ENCODE peak calls at places on chromosomes 3 and 15, in seven cellular contexts. T is endothelial cell; D is BE2C; S is WERI-Rb-1; P is CD4-positive, alpha-beta T cell; O is esophagus squamous epithelium; J is PC-3. N is an unnamed sample.

GRCh38 chr3:188049890-188050530 is 103.9 kb upstream of the LPP start:
- DNase-seq in T (no peak), D (no peak), S (no peak), P (peak), O (no peak), J (no peak), N (no peak)

GRCh38 chr3:51397389-51397788 is 6.3 kb downstream of the RBM15B start:
- DNase-seq in T (no peak), D (no peak), S (no peak), P (no peak), O (no peak), J (no peak), N (no peak)

GRCh38 chr15:78056714-78057269 is 20.7 kb downstream of the TBC1D2B start:
- DNase-seq in T (no peak), D (no peak), S (no peak), P (no peak), O (no peak), J (peak), N (no peak)

GRCh38 chr3:119628390-119628789 is 30.7 kb downstream of the PLA1A start:
- DNase-seq in T (no peak), D (no peak), S (no peak), P (no peak), O (no peak), J (no peak), N (no peak)

GRCh38 chr15:29680806-29681485 is 141.3 kb downstream of the TJP1 start:
- DNase-seq in T (no peak), D (no peak), S (no peak), P (no peak), O (no peak), J (no peak), N (no peak)

GRCh38 chr15:87267798-87268197 is 988.7 kb downstream of the NTRK3 start:
- DNase-seq in T (no peak), D (no peak), S (no peak), P (no peak), O (no peak), J (peak), N (no peak)

GRCh38 chr15:48352474-48353072 is 21.3 kb downstream of the DUT start:
- DNase-seq in T (peak), D (peak), S (peak), P (peak), O (no peak), J (peak), N (peak)

GRCh38 chr3:114624676-114625181 is 330.9 kb downstream of the TIGIT start:
- DNase-seq in T (no peak), D (peak), S (no peak), P (no peak), O (no peak), J (peak), N (peak)

GRCh38 chr3:169128579-169128978 is 534.9 kb downstream of the MECOM start:
- DNase-seq in T (no peak), D (no peak), S (no peak), P (no peak), O (no peak), J (peak), N (no peak)

GRCh38 chr3:97981886-97982285 is 9.7 kb upstream of the RIOX2 start:
- DNase-seq in T (no peak), D (no peak), S (no peak), P (no peak), O (no peak), J (no peak), N (no peak)

GRCh38 chr15:41774873-41775417 is 661 bp downstream of the MAPKBP1 start:
- DNase-seq in T (no peak), D (no peak), S (no peak), P (no peak), O (no peak), J (no peak), N (no peak)

GRCh38 chr3:77038468-77038927 is 1.4 kb upstream of the ROBO2 start:
- DNase-seq in T (peak), D (peak), S (peak), P (no peak), O (no peak), J (peak), N (peak)

GRCh38 chr3:9715764-9716437 is 12.3 kb downstream of the CPNE9 start:
- DNase-seq in T (no peak), D (peak), S (no peak), P (peak), O (no peak), J (peak), N (no peak)

GRCh38 chr3:45992820-45993219 is 2.8 kb downstream of the FYCO1 start:
- DNase-seq in T (no peak), D (no peak), S (no peak), P (no peak), O (no peak), J (no peak), N (no peak)

GRCh38 chr15:76401285-76401684 is 64.7 kb downstream of the ISL2 start:
- DNase-seq in T (no peak), D (no peak), S (peak), P (no peak), O (no peak), J (peak), N (no peak)

GRCh38 chr3:156776871-156777270 is 49.3 kb upstream of the LEKR1 start:
- DNase-seq in T (no peak), D (no peak), S (no peak), P (no peak), O (no peak), J (no peak), N (no peak)

GRCh38 chr3:124700880-124701684 is 29.2 kb upstream of the UMPS start:
- DNase-seq in T (no peak), D (no peak), S (peak), P (no peak), O (no peak), J (peak), N (no peak)

GRCh38 chr3:194277547-194278091 is 73.5 kb downstream of the CPN2 start:
- DNase-seq in T (no peak), D (no peak), S (no peak), P (no peak), O (no peak), J (no peak), N (peak)

GRCh38 chr3:176395269-176395668 is 802.0 kb downstream of the TBL1XR1 start:
- DNase-seq in T (no peak), D (no peak), S (no peak), P (no peak), O (no peak), J (no peak), N (no peak)

GRCh38 chr3:43477600-43477999 is 144.2 kb downstream of the ANO10 start:
- DNase-seq in T (no peak), D (no peak), S (no peak), P (peak), O (no peak), J (no peak), N (no peak)

GRCh38 chr3:188283347-188283746 is 129.4 kb downstream of the LPP start:
- DNase-seq in T (no peak), D (no peak), S (no peak), P (no peak), O (no peak), J (no peak), N (no peak)

GRCh38 chr3:70992131-70992530 is 591.4 kb downstream of the FOXP1 start:
- DNase-seq in T (no peak), D (no peak), S (no peak), P (no peak), O (no peak), J (no peak), N (no peak)

GRCh38 chr3:161273589-161274218 is 52.6 kb downstream of the NMD3 start:
- DNase-seq in T (peak), D (peak), S (no peak), P (no peak), O (no peak), J (peak), N (peak)

GRCh38 chr3:10956991-10957390 is 35.6 kb upstream of the SLC6A1 start:
- DNase-seq in T (no peak), D (no peak), S (no peak), P (no peak), O (no peak), J (no peak), N (no peak)

GRCh38 chr3:49879721-49880120 is 10.0 kb upstream of the CAMKV start:
- DNase-seq in T (no peak), D (no peak), S (no peak), P (no peak), O (no peak), J (no peak), N (no peak)

GRCh38 chr3:16053794-16054193 is 120.7 kb upstream of the GALNT15 start:
- DNase-seq in T (no peak), D (no peak), S (no peak), P (no peak), O (no peak), J (no peak), N (no peak)

GRCh38 chr3:194328080-194328571 is 23.0 kb downstream of the CPN2 start:
- DNase-seq in T (no peak), D (no peak), S (no peak), P (no peak), O (no peak), J (peak), N (no peak)

GRCh38 chr15:85593809-85594441 is 200.8 kb downstream of the KLHL25 start:
- DNase-seq in T (no peak), D (no peak), S (no peak), P (no peak), O (no peak), J (no peak), N (no peak)

GRCh38 chr3:29317659-29318173 is 36.8 kb downstream of the RBMS3 start:
- DNase-seq in T (no peak), D (no peak), S (no peak), P (no peak), O (no peak), J (no peak), N (no peak)

GRCh38 chr15:38414351-38414750 is 39.6 kb upstream of the FAM98B start:
- DNase-seq in T (peak), D (peak), S (peak), P (no peak), O (no peak), J (peak), N (peak)

GRCh38 chr3:5012398-5012797 is 33.2 kb downstream of the BHLHE40 start:
- DNase-seq in T (no peak), D (no peak), S (no peak), P (no peak), O (no peak), J (no peak), N (no peak)

GRCh38 chr15:84819791-84820190 is 2.6 kb downstream of the ALPK3 start:
- DNase-seq in T (no peak), D (no peak), S (no peak), P (no peak), O (no peak), J (no peak), N (no peak)

GRCh38 chr3:119457260-119457659 is 6.2 kb downstream of the TMEM39A start:
- DNase-seq in T (no peak), D (no peak), S (no peak), P (no peak), O (no peak), J (no peak), N (no peak)

GRCh38 chr15:83837946-83838571 is 184.1 kb downstream of the ADAMTSL3 start:
- DNase-seq in T (peak), D (peak), S (peak), P (no peak), O (no peak), J (peak), N (peak)

GRCh38 chr15:92848852-92849598 is 51.1 kb upstream of the CHD2 start:
- DNase-seq in T (no peak), D (no peak), S (no peak), P (peak), O (no peak), J (no peak), N (no peak)

GRCh38 chr3:183555541-183556081 is at the start of gene KLHL6:
- DNase-seq in T (peak), D (no peak), S (no peak), P (peak), O (no peak), J (no peak), N (no peak)

GRCh38 chr3:2923390-2923789 is 186.8 kb downstream of the IL5RA start:
- DNase-seq in T (no peak), D (no peak), S (no peak), P (no peak), O (no peak), J (no peak), N (no peak)

GRCh38 chr15:70265466-70265978 is 167.8 kb upstream of the TLE3 start:
- DNase-seq in T (no peak), D (no peak), S (peak), P (no peak), O (no peak), J (no peak), N (no peak)
- TF ChIP-seq CTCF in T (no peak), D (peak), S (peak), P (no peak), O (no peak), J (peak), N (no peak)

GRCh38 chr3:105649469-105649868 is 219.3 kb downstream of the CBLB start:
- DNase-seq in T (no peak), D (no peak), S (no peak), P (no peak), O (no peak), J (no peak), N (no peak)
- TF ChIP-seq CTCF in T (no peak), D (no peak), S (no peak), P (no peak), O (no peak), J (no peak), N (no peak)

GRCh38 chr3:48301020-48301813 is 32.2 kb downstream of the SPINK8 start:
- DNase-seq in T (peak), D (peak), S (peak), P (peak), O (peak), J (peak), N (peak)
- TF ChIP-seq CTCF in T (no peak), D (no peak), S (no peak), P (no peak), O (no peak), J (no peak), N (no peak)

GRCh38 chr3:60136606-60137005 is 1086.8 kb upstream of the CFAP20DC start:
- DNase-seq in T (no peak), D (no peak), S (no peak), P (no peak), O (no peak), J (no peak), N (no peak)

GRCh38 chr3:60135474-60135873 is 1085.6 kb upstream of the CFAP20DC start:
- DNase-seq in T (no peak), D (no peak), S (no peak), P (no peak), O (no peak), J (no peak), N (no peak)

GRCh38 chr3:60142009-60142408 is 1092.2 kb upstream of the CFAP20DC start:
- DNase-seq in T (no peak), D (no peak), S (no peak), P (no peak), O (no peak), J (no peak), N (no peak)

GRCh38 chr3:60144071-60144470 is 1094.2 kb upstream of the CFAP20DC start:
- DNase-seq in T (no peak), D (no peak), S (no peak), P (no peak), O (no peak), J (no peak), N (no peak)

GRCh38 chr3:60140160-60140559 is 1090.3 kb upstream of the CFAP20DC start:
- DNase-seq in T (no peak), D (no peak), S (no peak), P (no peak), O (no peak), J (no peak), N (no peak)
- TF ChIP-seq CTCF in T (no peak), D (no peak), S (no peak), P (no peak), O (no peak), J (no peak), N (no peak)

GRCh38 chr3:107461721-107462120 is 61.0 kb upstream of the BBX start:
- DNase-seq in T (no peak), D (no peak), S (peak), P (no peak), O (no peak), J (no peak), N (no peak)

GRCh38 chr3:107465064-107465631 is 57.6 kb upstream of the BBX start:
- DNase-seq in T (no peak), D (no peak), S (no peak), P (no peak), O (no peak), J (no peak), N (no peak)

GRCh38 chr3:107458871-107459270 is 63.9 kb upstream of the BBX start:
- DNase-seq in T (no peak), D (peak), S (no peak), P (no peak), O (no peak), J (no peak), N (no peak)

GRCh38 chr3:107468782-107469181 is 54.0 kb upstream of the BBX start:
- DNase-seq in T (no peak), D (no peak), S (no peak), P (no peak), O (no peak), J (no peak), N (no peak)

GRCh38 chr3:107464037-107464436 is 58.7 kb upstream of the BBX start:
- DNase-seq in T (peak), D (no peak), S (no peak), P (no peak), O (no peak), J (no peak), N (no peak)
- TF ChIP-seq CTCF in T (no peak), D (no peak), S (no peak), P (no peak), O (no peak), J (no peak), N (no peak)

GRCh38 chr15:51366911-51367310 is 25.5 kb downstream of the GLDN start:
- DNase-seq in T (no peak), D (no peak), S (peak), P (no peak), O (no peak), J (peak), N (no peak)
- TF ChIP-seq CTCF in T (no peak), D (no peak), S (no peak), P (no peak), O (no peak), J (peak), N (no peak)

GRCh38 chr3:127384717-127385539 is 97.1 kb upstream of the PRR20G start:
- DNase-seq in T (no peak), D (no peak), S (no peak), P (no peak), O (no peak), J (no peak), N (no peak)
- TF ChIP-seq CTCF in T (no peak), D (no peak), S (no peak), P (no peak), O (no peak), J (no peak), N (no peak)